ENCODE peak calls at places on chromosomes 11 and 22, in five cellular contexts. Y is activated CD4-positive, alpha-beta T cell treated with anti-CD3 and anti-CD28 coated beads for 36 hours; X is stromal cell of bone marrow; V is NCI-H774; I is HL-60. A is an unnamed sample.

GRCh38 chr22:48952256-48953102 is 875.2 kb downstream of the BRD1 start:
- DNase-seq in I (no peak), Y (no peak), V (no peak), X (no peak), A (no peak)

GRCh38 chr11:128522943-128523518 is 64.3 kb downstream of the ETS1 start:
- DNase-seq in X (no peak), Y (peak), V (no peak), I (no peak), A (peak)

GRCh38 chr11:132245558-132246385 is 875.4 kb downstream of the NTM start:
- DNase-seq in V (no peak), Y (no peak), X (no peak), I (no peak), A (no peak)

GRCh38 chr11:76159303-76159937 is 46.9 kb downstream of the WNT11 start:
- DNase-seq in I (no peak), V (no peak), X (no peak), Y (no peak), A (no peak)

GRCh38 chr11:102552447-102553200 is 22.1 kb upstream of the MMP7 start:
- DNase-seq in X (no peak), V (no peak), Y (no peak), I (no peak), A (no peak)

GRCh38 chr11:116311141-116311540 is 461.6 kb downstream of the BUD13 start:
- DNase-seq in Y (no peak), V (peak), I (no peak), X (no peak), A (no peak)

GRCh38 chr11:15793032-15793996 is 563.0 kb downstream of the SOX6 start:
- DNase-seq in V (no peak), X (peak), Y (no peak), I (no peak), A (no peak)

GRCh38 chr22:36110306-36110791 is 50.2 kb downstream of the APOL3 start:
- DNase-seq in I (no peak), V (no peak), Y (no peak), X (no peak), A (no peak)

GRCh38 chr11:1435820-1436467 is 46.2 kb downstream of the BRSK2 start:
- DNase-seq in Y (peak), X (no peak), V (no peak), I (no peak), A (no peak)

GRCh38 chr11:74731301-74732094 is at the start of gene CHRDL2:
- DNase-seq in Y (no peak), X (no peak), I (no peak), V (no peak), A (no peak)

GRCh38 chr11:36386411-36386810 is 90.3 kb downstream of the PRR5L start:
- DNase-seq in V (no peak), Y (no peak), I (no peak), X (no peak), A (no peak)

GRCh38 chr22:47213571-47214230 is 451.3 kb downstream of the TBC1D22A start:
- DNase-seq in Y (peak), X (no peak), I (peak), V (no peak), A (peak)

GRCh38 chr11:110355011-110355744 is 58.8 kb upstream of the RDX start:
- DNase-seq in V (no peak), Y (no peak), X (no peak), I (no peak), A (no peak)

GRCh38 chr11:122115520-122116343 is at the start of gene BLID:
- DNase-seq in V (no peak), Y (peak), X (no peak), I (no peak), A (no peak)

GRCh38 chr11:44839458-44840084 is 111.1 kb downstream of the TP53I11 start:
- DNase-seq in V (no peak), X (no peak), Y (no peak), I (no peak), A (no peak)

GRCh38 chr11:34823197-34823596 is 93.0 kb downstream of the APIP start:
- DNase-seq in X (no peak), V (no peak), Y (no peak), I (no peak), A (no peak)

GRCh38 chr11:4063348-4063747 is 31.3 kb upstream of the RRM1 start:
- DNase-seq in I (no peak), X (no peak), Y (no peak), V (no peak), A (no peak)

GRCh38 chr11:78194490-78194889 is 5.8 kb downstream of the USP35 start:
- DNase-seq in Y (peak), I (no peak), X (no peak), V (no peak), A (no peak)

GRCh38 chr22:46596032-46596441 is 24.1 kb upstream of the GRAMD4 start:
- DNase-seq in I (no peak), V (no peak), X (no peak), Y (no peak), A (no peak)

GRCh38 chr11:93279911-93280347 is 50.6 kb upstream of the DEUP1 start:
- DNase-seq in X (no peak), Y (no peak), V (peak), I (no peak), A (no peak)

GRCh38 chr11:26028294-26028954 is 303.5 kb upstream of the ANO3 start:
- DNase-seq in Y (no peak), I (no peak), V (no peak), X (no peak), A (no peak)

GRCh38 chr11:95821640-95822039 is 31.3 kb downstream of the CEP57 start:
- DNase-seq in V (no peak), Y (no peak), X (peak), I (no peak), A (no peak)

GRCh38 chr11:27358306-27358705 is 4.7 kb downstream of the CCDC34 start:
- DNase-seq in X (peak), V (no peak), I (peak), Y (no peak), A (no peak)

GRCh38 chr22:22890085-22890484 is 2.5 kb downstream of the IGLL5 start:
- DNase-seq in V (no peak), Y (no peak), X (no peak), I (no peak), A (no peak)

GRCh38 chr11:62708423-62709261 is 1.2 kb downstream of the GNG3 start:
- DNase-seq in I (no peak), Y (peak), V (peak), X (no peak), A (peak)

GRCh38 chr22:50308597-50308935 is 1.1 kb upstream of the PLXNB2 start:
- DNase-seq in V (no peak), I (peak), Y (no peak), X (no peak), A (no peak)

GRCh38 chr11:28460348-28460747 is 352.2 kb downstream of the METTL15 start:
- DNase-seq in I (no peak), X (peak), V (no peak), Y (no peak), A (no peak)

GRCh38 chr11:876550-876949 is 33.9 kb downstream of the TSPAN4 start:
- DNase-seq in I (no peak), Y (no peak), V (no peak), X (no peak), A (no peak)

GRCh38 chr22:35470903-35471321 is 69.7 kb upstream of the RASD2 start:
- DNase-seq in I (peak), V (no peak), Y (peak), X (no peak), A (no peak)

GRCh38 chr11:93845181-93846092 is 5.0 kb downstream of the VSTM5 start:
- DNase-seq in I (no peak), V (no peak), X (no peak), Y (no peak), A (no peak)

GRCh38 chr22:47196881-47197701 is 434.6 kb downstream of the TBC1D22A start:
- DNase-seq in X (no peak), V (no peak), Y (no peak), I (no peak), A (no peak)

GRCh38 chr11:120131941-120132644 is 5.8 kb downstream of the TRIM29 start:
- DNase-seq in Y (no peak), I (no peak), X (no peak), V (peak), A (peak)

GRCh38 chr22:21762712-21763581 is 27.4 kb upstream of the YPEL1 start:
- DNase-seq in Y (peak), V (no peak), X (no peak), I (peak), A (peak)

GRCh38 chr11:7527029-7527428 is 13.2 kb downstream of the PPFIBP2 start:
- DNase-seq in Y (peak), X (no peak), I (no peak), V (no peak), A (peak)

GRCh38 chr22:38413085-38414008 is 41.7 kb downstream of the KCNJ4 start:
- DNase-seq in Y (no peak), X (no peak), I (no peak), V (peak), A (no peak)

A was measured in activated CD4-positive, alpha-beta memory T cell treated with anti-CD3 and anti-CD28 coated beads for 36 hours.